ENCODE peak calls at places on chromosomes 3 and 15, in nine cellular contexts. H is hypothalamus; B is left lobe of liver; W is CD4-positive, alpha-beta T cell; P is stimulated activated effector memory CD8-positive, alpha-beta T cell treated with anti-CD3 and anti-CD28 coated beads, Interleukin-12 subunit alpha, Interleukin-12 subunit beta, amount 100 ng/mL, for 72 hours; A is HFFc6; F is natural killer cell; X is left cardiac atrium; E is activated naive CD4-positive, alpha-beta T cell treated with anti-CD3 and anti-CD28 coated beads, Interleukin-2, amount 10 ng/mL, durations not matched to agents 7 days and 5 days. Q is an unnamed sample.

GRCh38 chr3:193921480-193921879 is 214.5 kb upstream of the HES1 start:
- DNase-seq in H (no peak), B (no peak), W (no peak), P (no peak), A (no peak), F (no peak), X (no peak), E (no peak), Q (no peak)

GRCh38 chr3:10744098-10744465 is 71.9 kb upstream of the SLC6A11 start:
- DNase-seq in H (no peak), B (no peak), W (no peak), P (peak), A (peak), F (no peak), X (no peak), E (peak), Q (no peak)

GRCh38 chr3:33440328-33440577 is at the start of gene UBP1:
- DNase-seq in H (no peak), B (no peak), W (no peak), P (no peak), A (no peak), F (no peak), X (peak), E (no peak), Q (no peak)

GRCh38 chr3:149659173-149659468 is 1.3 kb upstream of the WWTR1 start:
- DNase-seq in H (no peak), B (no peak), W (no peak), P (no peak), A (no peak), F (no peak), X (no peak), E (no peak), Q (peak)

GRCh38 chr3:192082733-192083660 is 622.0 kb downstream of the PYDC2 start:
- DNase-seq in H (no peak), B (no peak), W (no peak), P (no peak), A (no peak), F (no peak), X (no peak), E (no peak), Q (no peak)

GRCh38 chr3:50382271-50382670 is 22.9 kb upstream of the TMEM115 start:
- DNase-seq in H (no peak), B (no peak), W (no peak), P (no peak), A (no peak), F (no peak), X (no peak), E (no peak), Q (no peak)

GRCh38 chr15:77871838-77872371 is 205.6 kb downstream of the TBC1D2B start:
- DNase-seq in H (no peak), B (no peak), W (no peak), P (no peak), A (no peak), F (no peak), X (no peak), E (no peak), Q (no peak)

GRCh38 chr15:66004618-66005262 is 135.4 kb downstream of the RAB11A start:
- DNase-seq in H (no peak), B (no peak), W (no peak), P (no peak), A (peak), F (no peak), X (no peak), E (peak), Q (peak)

GRCh38 chr3:96266395-96267187 is 547.8 kb upstream of the EPHA6 start:
- DNase-seq in H (no peak), B (no peak), W (no peak), P (no peak), A (no peak), F (no peak), X (no peak), E (no peak), Q (peak)

GRCh38 chr3:57855943-57856342 is 99.8 kb downstream of the SLMAP start:
- DNase-seq in H (no peak), B (no peak), W (no peak), P (no peak), A (no peak), F (no peak), X (no peak), E (no peak), Q (peak)

GRCh38 chr3:174949523-174949922 is 90.4 kb downstream of the NAALADL2 start:
- DNase-seq in H (no peak), B (no peak), W (no peak), P (no peak), A (peak), F (no peak), X (no peak), E (no peak), Q (peak)

GRCh38 chr3:141646760-141647561 is 91.1 kb upstream of the RNF7 start:
- DNase-seq in H (no peak), B (no peak), W (no peak), P (no peak), A (peak), F (no peak), X (peak), E (no peak), Q (peak)

GRCh38 chr15:72487070-72487797 is 13.1 kb downstream of the ARIH1 start:
- DNase-seq in H (no peak), B (no peak), W (no peak), P (no peak), A (peak), F (no peak), X (no peak), E (no peak), Q (peak)

GRCh38 chr3:122794779-122795673 is at the start of gene SLC49A4:
- DNase-seq in H (no peak), B (peak), W (peak), P (peak), A (peak), F (peak), X (peak), E (peak), Q (peak)

GRCh38 chr15:89198934-89199333 is 22.4 kb downstream of the RLBP1 start:
- DNase-seq in H (no peak), B (no peak), W (no peak), P (no peak), A (no peak), F (no peak), X (no peak), E (no peak), Q (no peak)

GRCh38 chr3:180421711-180422110 is 180.3 kb upstream of the TTC14 start:
- DNase-seq in H (no peak), B (no peak), W (no peak), P (no peak), A (no peak), F (no peak), X (no peak), E (no peak), Q (peak)

GRCh38 chr3:113594066-113594465 is 61.7 kb downstream of the SIDT1 start:
- DNase-seq in H (no peak), B (no peak), W (no peak), P (no peak), A (no peak), F (no peak), X (no peak), E (no peak), Q (no peak)

GRCh38 chr3:28291577-28291976 is 50.2 kb downstream of the CMC1 start:
- DNase-seq in H (no peak), B (no peak), W (no peak), P (no peak), A (no peak), F (no peak), X (no peak), E (no peak), Q (no peak)

GRCh38 chr3:31567036-31567435 is 34.3 kb downstream of the STT3B start:
- DNase-seq in H (no peak), B (no peak), W (no peak), P (no peak), A (peak), F (no peak), X (no peak), E (peak), Q (peak)

GRCh38 chr3:16130066-16130465 is 44.4 kb upstream of the GALNT15 start:
- DNase-seq in H (peak), B (no peak), W (no peak), P (no peak), A (peak), F (no peak), X (no peak), E (no peak), Q (peak)

GRCh38 chr3:158713094-158713499 is 19.2 kb downstream of the RARRES1 start:
- DNase-seq in H (no peak), B (no peak), W (no peak), P (no peak), A (no peak), F (no peak), X (peak), E (no peak), Q (peak)

GRCh38 chr3:52519445-52520140 is 14.1 kb downstream of the NT5DC2 start:
- DNase-seq in H (no peak), B (no peak), W (no peak), P (no peak), A (no peak), F (no peak), X (no peak), E (no peak), Q (no peak)

GRCh38 chr15:75827691-75828090 is 15.6 kb upstream of the UBE2Q2 start:
- DNase-seq in H (no peak), B (no peak), W (no peak), P (no peak), A (no peak), F (no peak), X (no peak), E (no peak), Q (no peak)

GRCh38 chr3:181008796-181009195 is 19.3 kb upstream of the DNAJC19 start:
- DNase-seq in H (no peak), B (no peak), W (no peak), P (no peak), A (no peak), F (no peak), X (no peak), E (no peak), Q (no peak)

GRCh38 chr15:55816017-55816416 is 73.1 kb upstream of the PRTG start:
- DNase-seq in H (no peak), B (no peak), W (no peak), P (no peak), A (peak), F (no peak), X (no peak), E (no peak), Q (no peak)

GRCh38 chr3:163936557-163936956 is 1141.7 kb downstream of the SI start:
- DNase-seq in H (no peak), B (no peak), W (no peak), P (no peak), A (no peak), F (no peak), X (no peak), E (no peak), Q (no peak)

GRCh38 chr3:16866447-16867025 is 18.2 kb upstream of the PLCL2 start:
- DNase-seq in H (no peak), B (no peak), W (no peak), P (no peak), A (peak), F (no peak), X (no peak), E (no peak), Q (peak)

GRCh38 chr3:66317750-66318366 is 97.1 kb downstream of the SLC25A26 start:
- DNase-seq in H (no peak), B (no peak), W (no peak), P (no peak), A (no peak), F (no peak), X (no peak), E (no peak), Q (no peak)

GRCh38 chr15:88243895-88244787 is 12.4 kb downstream of the NTRK3 start:
- DNase-seq in H (no peak), B (no peak), W (no peak), P (no peak), A (peak), F (no peak), X (no peak), E (peak), Q (peak)

GRCh38 chr3:78725703-78726246 is 1042.0 kb downstream of the ROBO1 start:
- DNase-seq in H (no peak), B (no peak), W (no peak), P (no peak), A (no peak), F (no peak), X (no peak), E (no peak), Q (no peak)

GRCh38 chr3:142644502-142644901 is 48.3 kb downstream of the PLS1 start:
- DNase-seq in H (no peak), B (no peak), W (no peak), P (no peak), A (no peak), F (no peak), X (no peak), E (no peak), Q (no peak)

GRCh38 chr3:197009532-197010019 is 20.0 kb downstream of the MELTF start:
- DNase-seq in H (no peak), B (no peak), W (no peak), P (no peak), A (no peak), F (no peak), X (no peak), E (no peak), Q (no peak)

GRCh38 chr3:65048151-65048550 is 360.4 kb upstream of the ADAMTS9 start:
- DNase-seq in H (no peak), B (no peak), W (no peak), P (no peak), A (no peak), F (no peak), X (no peak), E (no peak), Q (no peak)

GRCh38 chr3:139113231-139113749 is 68.6 kb upstream of the PRR23C start:
- DNase-seq in H (no peak), B (no peak), W (no peak), P (peak), A (peak), F (no peak), X (no peak), E (peak), Q (no peak)

GRCh38 chr15:33007295-33007855 is 187.1 kb downstream of the FMN1 start:
- DNase-seq in H (no peak), B (no peak), W (no peak), P (no peak), A (peak), F (no peak), X (no peak), E (no peak), Q (peak)

GRCh38 chr3:16112910-16113504 is 61.5 kb upstream of the GALNT15 start:
- DNase-seq in H (no peak), B (no peak), W (no peak), P (no peak), A (peak), F (no peak), X (no peak), E (no peak), Q (peak)

Q was measured in fibroblast of mammary gland.